ENCODE peak calls at places on chromosomes 16 and 17, in five cellular contexts. O is body of pancreas, H is fibroblast of villous mesenchyme, X is kidney epithelial cell, R is fibroblast of lung. W is an unnamed sample.

GRCh38 chr16:86844691-86845090 is 266.3 kb downstream of the FOXL1 start:
- DNase-seq in O (no peak), H (no peak), X (no peak), R (no peak), W (no peak)

GRCh38 chr17:42997984-42998938 is at the start of gene RPL27:
- DNase-seq in O (peak; percentile 98), H (peak; percentile 100), X (peak; percentile 100), R (peak; percentile 100), W (peak; percentile 100)

GRCh38 chr17:75501378-75502071 is 13.8 kb downstream of the CASKIN2 start:
- DNase-seq in O (no peak), H (no peak), X (no peak), R (no peak), W (no peak)

GRCh38 chr17:8392274-8392673 is 5.4 kb downstream of the RNF222 start:
- DNase-seq in O (no peak), H (no peak), X (no peak), R (no peak), W (no peak)

GRCh38 chr17:77721823-77722160 is 236.7 kb upstream of the TNRC6C start:
- DNase-seq in O (no peak), H (no peak), X (no peak), R (no peak), W (no peak)

GRCh38 chr16:64627288-64627687 is 494.6 kb downstream of the CDH11 start:
- DNase-seq in O (no peak), H (no peak), X (no peak), R (no peak), W (no peak)

GRCh38 chr17:75604034-75604695 is 16.6 kb downstream of the MYO15B start:
- DNase-seq in O (no peak), H (no peak), X (no peak), R (no peak), W (no peak)

GRCh38 chr17:19433240-19433639 is 22.2 kb downstream of the RNF112 start:
- DNase-seq in O (no peak), H (no peak), X (no peak), R (no peak), W (no peak)

GRCh38 chr17:32870969-32871368 is 6.0 kb downstream of the MYO1D start:
- DNase-seq in O (no peak), H (peak; percentile 63), X (no peak), R (no peak), W (no peak)

GRCh38 chr17:13395872-13396271 is 205.9 kb downstream of the HS3ST3A1 start:
- DNase-seq in O (no peak), H (no peak), X (no peak), R (peak; percentile 64), W (no peak)

GRCh38 chr17:79945591-79946255 is 89.9 kb downstream of the TBC1D16 start:
- DNase-seq in O (peak; percentile 11), H (no peak), X (no peak), R (peak; percentile 84), W (no peak)

GRCh38 chr16:57297856-57298255 is 13.4 kb upstream of the PLLP start:
- DNase-seq in O (no peak), H (no peak), X (no peak), R (no peak), W (no peak)

GRCh38 chr17:78935419-78936323 is 10.5 kb upstream of the TIMP2 start:
- DNase-seq in O (no peak), H (peak; percentile 98), X (peak; percentile 80), R (peak; percentile 98), W (peak; percentile 93)

GRCh38 chr16:51113254-51114125 is 37.6 kb downstream of the SALL1 start:
- DNase-seq in O (no peak), H (no peak), X (no peak), R (no peak), W (no peak)

GRCh38 chr17:38454528-38454927 is 26.3 kb downstream of the ARHGAP23 start:
- DNase-seq in O (peak; percentile 36), H (peak; percentile 80), X (no peak), R (peak; percentile 78), W (no peak)

GRCh38 chr17:37322826-37323561 is 52.8 kb upstream of the C17orf78 start:
- DNase-seq in O (no peak), H (no peak), X (no peak), R (no peak), W (no peak)

GRCh38 chr16:51431517-51432241 is 280.6 kb upstream of the SALL1 start:
- DNase-seq in O (peak; percentile 41), H (peak; percentile 91), X (peak; percentile 98), R (peak; percentile 100), W (peak; percentile 96)

GRCh38 chr16:67393790-67394270 is 532 bp upstream of the TPPP3 start:
- DNase-seq in O (no peak), H (no peak), X (no peak), R (no peak), W (no peak)

GRCh38 chr17:36657763-36658490 is 56.5 kb downstream of the MRM1 start:
- DNase-seq in O (no peak), H (peak; percentile 8), X (no peak), R (peak; percentile 12), W (no peak)

GRCh38 chr16:57061084-57061905 is 31.1 kb upstream of the CPNE2 start:
- DNase-seq in O (no peak), H (peak; percentile 81), X (no peak), R (peak; percentile 34), W (no peak)

GRCh38 chr16:55249936-55250335 is 74.1 kb upstream of the IRX6 start:
- DNase-seq in O (no peak), H (no peak), X (no peak), R (no peak), W (no peak)

GRCh38 chr17:15291674-15292361 is 26.7 kb upstream of the PMP22 start:
- DNase-seq in O (no peak), H (no peak), X (no peak), R (peak; percentile 88), W (no peak)

GRCh38 chr16:89366561-89367537 is 123.5 kb downstream of the ANKRD11 start:
- DNase-seq in O (no peak), H (no peak), X (no peak), R (no peak), W (no peak)

GRCh38 chr16:70693231-70693671 is 7.4 kb upstream of the MTSS2 start:
- DNase-seq in O (no peak), H (peak; percentile 63), X (no peak), R (no peak), W (no peak)

GRCh38 chr17:8695241-8695640 is 49.4 kb downstream of the CCDC42 start:
- DNase-seq in O (no peak), H (no peak), X (no peak), R (peak; percentile 73), W (no peak)

GRCh38 chr17:3529817-3530741 is 27.5 kb downstream of the TRPV3 start:
- DNase-seq in O (no peak), H (peak; percentile 76), X (no peak), R (peak; percentile 44), W (no peak)
- H3K4me3 ChIP-seq in O (no peak overlapping the region), H (peak overlapping the region; percentile 23), X (no peak overlapping the region), R (no peak overlapping the region), W (no peak overlapping the region)

GRCh38 chr17:81867952-81868673 is 3.0 kb downstream of the ARHGDIA start:
- DNase-seq in O (no peak), H (no peak), X (no peak), R (no peak), W (no peak)

GRCh38 chr17:81870155-81870977 is 771 bp downstream of the ARHGDIA start:
- DNase-seq in O (peak; percentile 50), H (peak; percentile 73), X (no peak), R (peak; percentile 66), W (no peak)

GRCh38 chr17:81869221-81870154 is 1.6 kb downstream of the ARHGDIA start:
- DNase-seq in O (peak; percentile 51), H (peak; percentile 47), X (no peak), R (peak; percentile 33), W (no peak)

GRCh38 chr17:81867123-81867951 is 3.8 kb downstream of the ARHGDIA start:
- DNase-seq in O (peak; percentile 57), H (peak; percentile 73), X (no peak), R (peak; percentile 60), W (no peak)

GRCh38 chr17:81868674-81869220 is 2.4 kb downstream of the ARHGDIA start:
- DNase-seq in O (peak; percentile 54), H (peak; percentile 91), X (peak; percentile 39), R (peak; percentile 89), W (peak; percentile 64)
- H3K4me3 ChIP-seq in O (no peak overlapping the region), H (peak overlapping the region; percentile 85), X (no peak overlapping the region), R (no peak overlapping the region), W (peak overlapping the region; percentile 81)

GRCh38 chr16:85046957-85047866 is 19.6 kb downstream of the KIAA0513 start:
- DNase-seq in O (peak; percentile 54), H (peak; percentile 76), X (no peak), R (no peak), W (no peak)
- H3K4me3 ChIP-seq in O (no peak overlapping the region), H (peak overlapping the region; percentile 18), X (no peak overlapping the region), R (no peak overlapping the region), W (no peak overlapping the region)

DNA sequence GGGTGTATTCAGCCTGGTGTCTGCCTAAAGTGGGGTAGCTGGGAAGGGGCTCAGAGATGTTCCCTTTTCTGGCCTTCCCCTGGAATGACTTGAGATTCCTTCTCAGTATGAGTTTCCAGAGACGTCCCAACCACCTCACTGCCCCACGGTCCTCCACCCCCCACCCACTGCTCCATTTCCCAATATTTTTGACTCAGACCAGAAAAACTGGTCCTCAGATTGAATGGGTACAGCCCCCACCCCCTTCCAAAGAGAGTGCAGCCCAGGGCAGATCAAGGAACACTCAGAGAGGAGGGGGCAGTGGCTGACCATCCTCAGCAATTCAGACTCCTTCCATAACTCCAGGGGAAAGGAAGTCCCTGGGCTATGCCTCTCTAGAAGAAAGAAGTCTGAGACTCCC is 3.2 kb downstream of the ACLY start:
- DNase-seq in O (no peak), H (no peak), X (no peak), R (no peak), W (no peak)
- H3K4me3 ChIP-seq in O (no peak overlapping the region), H (no peak overlapping the region), X (no peak overlapping the region), R (no peak overlapping the region), W (no peak overlapping the region)

GRCh38 chr16:280552-280951 is at the start of gene ARHGDIG:
- DNase-seq in O (no peak), H (no peak), X (no peak), R (no peak), W (no peak)
- H3K4me3 ChIP-seq in O (peak within 1 kb of the TSS; percentile 43), H (peak within 1 kb of the TSS; percentile 33), X (peak within 1 kb of the TSS; percentile 10), R (no peak within 1 kb of the TSS), W (peak within 1 kb of the TSS; percentile 31)

W was measured in AG04450.